ENCODE peak calls at places on chromosomes 11 and 22, in ten cellular contexts. A, S, L, Z, W, G, R, M, T and Y are unnamed samples.

GRCh38 chr11:2929511-2929879 is 275 bp upstream of the PHLDA2 start:
- DNase-seq in A (no peak), R (peak; percentile 85), T (no peak), W (peak; percentile 65), Z (peak; percentile 65), S (peak; percentile 51), L (peak; percentile 72), M (no peak), G (peak; percentile 94), Y (peak; percentile 90)

GRCh38 chr11:133927690-133928627 is 28.8 kb downstream of the IGSF9B start:
- DNase-seq in Z (peak; percentile 35), L (peak; percentile 39), G (peak; percentile 80), R (peak; percentile 81), S (peak; percentile 70), A (peak; percentile 86), W (peak; percentile 79), M (no peak), T (peak; percentile 38), Y (no peak)

GRCh38 chr11:45580399-45580798 is 85.0 kb downstream of the CHST1 start:
- DNase-seq in A (no peak), G (no peak), T (no peak), M (peak; percentile 5), Z (peak; percentile 10), L (peak; percentile 34), R (no peak), W (no peak), S (no peak), Y (no peak)

GRCh38 chr11:2260491-2261364 is 9.7 kb downstream of the ASCL2 start:
- DNase-seq in G (peak; percentile 52), R (peak; percentile 14), A (no peak), S (no peak), Z (no peak), M (no peak), W (peak; percentile 40), L (no peak), T (no peak), Y (peak; percentile 86)

GRCh38 chr11:104073950-104074349 is 37.5 kb downstream of the DDI1 start:
- DNase-seq in A (peak; percentile 79), L (peak; percentile 58), R (no peak), M (no peak), W (no peak), T (no peak), Z (peak; percentile 92), S (no peak), G (no peak), Y (no peak)

GRCh38 chr11:67071420-67072284 is 15.0 kb downstream of the RHOD start:
- DNase-seq in T (peak; percentile 74), R (peak; percentile 88), L (peak; percentile 55), G (no peak), Z (no peak), A (peak; percentile 76), W (peak; percentile 82), S (peak; percentile 81), M (no peak), Y (no peak)

GRCh38 chr11:76706667-76707066 is 36.1 kb upstream of the LRRC32 start:
- DNase-seq in Z (peak; percentile 50), R (no peak), S (no peak), W (peak; percentile 42), G (no peak), T (no peak), L (no peak), M (no peak), A (no peak), Y (no peak)

GRCh38 chr22:38196791-38197429 is 4.9 kb upstream of the MAFF start:
- DNase-seq in M (no peak), R (peak; percentile 54), A (no peak), S (no peak), W (no peak), Z (no peak), L (no peak), G (no peak), T (no peak), Y (no peak)

GRCh38 chr11:110432713-110433392 is 3.1 kb downstream of the FDX1 start:
- DNase-seq in R (no peak), W (no peak), M (no peak), T (no peak), L (peak; percentile 60), A (no peak), G (no peak), Z (peak; percentile 7), S (no peak), Y (no peak)

GRCh38 chr11:110438017-110438416 is 8.3 kb downstream of the FDX1 start:
- DNase-seq in L (no peak), W (no peak), R (no peak), Z (no peak), G (no peak), A (no peak), T (no peak), M (no peak), S (no peak), Y (no peak)

GRCh38 chr11:110435780-110436717 is 6.3 kb downstream of the FDX1 start:
- DNase-seq in M (peak; percentile 26), T (no peak), Z (peak; percentile 81), G (no peak), R (no peak), A (no peak), L (peak; percentile 39), W (no peak), S (no peak), Y (no peak)

GRCh38 chr11:110433393-110434333 is 3.9 kb downstream of the FDX1 start:
- DNase-seq in S (no peak), W (no peak), G (no peak), Z (peak; percentile 41), M (no peak), R (no peak), T (no peak), L (peak; percentile 42), A (no peak), Y (no peak)

DNA sequence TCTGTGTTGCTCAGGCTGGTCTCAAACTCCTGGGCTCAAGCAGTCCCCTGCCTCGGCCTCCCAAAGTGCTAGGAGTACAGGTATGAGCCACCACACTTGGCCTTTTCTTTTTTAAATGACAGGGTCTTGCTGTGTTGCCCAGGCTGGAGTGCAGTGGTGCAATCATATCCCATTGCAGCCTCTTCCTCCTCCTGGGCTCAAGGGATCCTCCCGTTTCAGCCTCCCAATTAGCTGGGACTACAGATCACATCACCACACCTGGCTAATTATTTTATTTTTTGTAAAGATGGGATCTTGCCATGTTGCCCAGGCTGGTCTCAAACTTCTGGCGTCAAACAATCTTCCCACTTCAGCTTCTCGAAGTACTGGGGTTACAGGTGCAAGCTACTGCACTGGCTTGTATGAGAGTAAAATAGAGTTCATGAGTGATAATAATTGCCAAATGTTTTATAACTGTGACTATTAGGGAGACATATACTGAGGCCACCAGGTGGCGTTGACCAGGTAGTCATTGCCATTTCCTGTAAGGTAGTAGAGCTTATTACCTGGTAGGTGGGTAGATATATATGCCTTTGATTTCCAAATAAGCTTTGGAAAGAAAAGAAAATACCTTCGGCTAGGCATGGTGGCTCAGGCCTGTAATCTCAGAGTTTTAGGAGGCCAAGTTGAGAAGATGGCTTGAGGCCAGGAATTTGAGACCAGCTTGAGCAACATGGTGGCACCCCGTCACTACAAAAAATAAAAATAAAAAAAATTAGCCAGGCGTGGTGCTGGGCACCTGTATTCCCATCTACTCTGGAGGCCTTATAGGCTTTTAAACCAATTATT is 5.4 kb downstream of the FDX1 start:
- DNase-seq in G (no peak), Z (peak; percentile 63), L (no peak), R (peak; percentile 23), W (no peak), T (no peak), S (no peak), A (peak; percentile 28), M (no peak), Y (no peak)
- TF ChIP-seq CTCF in G (peak; percentile 57), Z (peak; percentile 51), L (peak; percentile 25), R (peak; percentile 14), W (no peak), T (peak; percentile 2), S (no peak), A (peak; percentile 18), M (peak; percentile 41), Y (peak; percentile 68)

GRCh38 chr11:72350752-72351151 is 83.6 kb downstream of the CLPB start:
- DNase-seq in R (no peak), Z (no peak), T (no peak), S (no peak), G (no peak), A (no peak), W (no peak), M (no peak), L (peak; percentile 24), Y (no peak)

GRCh38 chr11:72354356-72355115 is 79.8 kb downstream of the CLPB start:
- DNase-seq in R (no peak), Z (peak; percentile 21), L (peak; percentile 31), A (no peak), T (no peak), S (no peak), W (no peak), G (no peak), M (peak; percentile 32), Y (no peak)

GRCh38 chr11:72349616-72350218 is 84.6 kb downstream of the CLPB start:
- DNase-seq in S (peak; percentile 81), T (no peak), G (no peak), A (peak; percentile 96), R (no peak), M (no peak), L (no peak), W (peak; percentile 82), Z (no peak), Y (no peak)

GRCh38 chr11:72353861-72354260 is 80.5 kb downstream of the CLPB start:
- DNase-seq in W (no peak), A (peak; percentile 65), Z (peak; percentile 18), S (no peak), R (no peak), T (peak; percentile 21), G (no peak), M (no peak), L (peak; percentile 22), Y (no peak)

DNA sequence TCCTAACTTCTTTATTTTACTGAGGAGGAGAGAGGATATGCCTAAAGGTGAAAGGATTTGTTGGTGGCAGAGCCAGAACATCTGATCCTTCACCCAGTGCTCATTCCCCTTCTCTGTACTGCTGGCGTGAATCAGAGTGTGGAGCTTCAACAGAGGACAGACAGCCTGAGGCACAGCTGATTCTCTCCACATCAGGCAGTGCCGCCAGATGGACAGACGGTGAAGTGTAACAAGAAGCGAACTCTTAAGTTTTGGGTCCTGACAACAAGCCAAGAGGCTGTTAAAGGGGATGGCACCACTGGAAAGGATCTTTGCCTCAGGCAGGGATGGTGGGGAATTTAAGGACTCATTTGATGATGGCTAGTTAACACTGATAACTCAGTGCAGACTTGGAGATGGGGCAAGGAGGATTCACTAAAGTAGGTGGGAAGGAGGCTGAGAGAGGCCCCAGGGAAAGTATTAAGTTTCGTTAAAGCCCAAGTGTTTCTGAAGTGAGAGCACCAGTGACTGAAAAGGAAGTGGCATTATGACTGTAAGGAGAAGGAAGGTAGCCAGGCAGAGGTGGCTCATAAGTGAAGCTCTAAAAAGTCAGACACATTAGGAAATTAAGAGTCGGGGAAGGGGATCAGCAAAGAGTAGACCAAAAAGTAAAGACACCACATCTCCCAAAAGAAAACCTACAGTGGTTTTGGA is 81.3 kb downstream of the CLPB start:
- DNase-seq in R (no peak), T (peak; percentile 41), L (peak; percentile 85), Z (peak; percentile 46), G (no peak), A (peak; percentile 80), S (no peak), M (no peak), W (no peak), Y (no peak)
- TF ChIP-seq CTCF in R (no peak), T (no peak), L (peak; percentile 69), Z (peak; percentile 30), G (no peak), A (peak; percentile 89), S (no peak), M (peak; percentile 44), W (no peak), Y (peak; percentile 77)

DNA sequence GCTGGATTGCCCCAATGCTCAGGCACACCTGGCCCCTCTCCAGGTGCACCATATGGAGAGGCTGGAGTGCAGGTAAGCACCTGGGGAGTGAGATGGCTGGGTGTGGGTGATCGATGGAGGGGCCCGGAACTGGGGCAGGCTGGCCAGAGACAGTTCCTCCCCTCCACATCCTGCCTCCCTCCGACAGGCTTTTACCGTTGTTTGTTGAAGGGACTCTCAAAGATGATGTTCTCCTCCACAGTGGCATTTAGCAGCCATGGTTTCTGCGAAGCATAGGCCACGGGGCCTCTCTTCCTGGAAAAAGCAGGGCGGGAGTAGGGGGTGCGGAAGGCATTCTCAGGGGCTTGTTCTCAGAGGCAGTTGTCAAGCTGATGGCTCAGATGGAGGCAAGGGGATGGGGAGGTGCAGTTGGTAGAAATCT is 25.9 kb upstream of the KCNJ11 start:
- DNase-seq in M (no peak), T (no peak), L (no peak), A (no peak), R (peak; percentile 45), G (no peak), S (no peak), W (peak; percentile 40), Z (no peak), Y (no peak)
- TF ChIP-seq CTCF in M (no peak), T (no peak), L (no peak), A (no peak), R (no peak), G (no peak), S (no peak), W (no peak), Z (no peak), Y (no peak)

GRCh38 chr11:20337526-20338154 is 25.9 kb upstream of the HTATIP2 start:
- DNase-seq in Z (peak; percentile 36), T (peak; percentile 11), G (no peak), A (peak; percentile 67), M (no peak), W (no peak), R (no peak), S (no peak), L (peak; percentile 11), Y (no peak)
- TF ChIP-seq CTCF in Z (peak; percentile 53), T (no peak), G (peak; percentile 49), A (peak; percentile 70), M (peak; percentile 49), W (peak; percentile 30), R (no peak), S (no peak), L (peak; percentile 30), Y (peak; percentile 87)